ENCODE peak calls at places on chromosomes 7 and 10, in six cellular contexts. B is lower lobe of right lung, N is HCT116, U is endothelial cell of umbilical vein, F is right lobe of liver, C is PC-9. P is an unnamed sample.

GRCh38 chr10:77970869-77971803 is 44.6 kb upstream of the DLG5 start:
- DNase-seq in C (no peak), F (peak; percentile 42), B (no peak), U (peak; percentile 66), N (no peak), P (peak; percentile 40)

GRCh38 chr10:43885842-43886241 is 237.2 kb upstream of the ZNF32 start:
- DNase-seq in U (no peak), B (no peak), F (no peak), N (no peak), C (no peak), P (no peak)

GRCh38 chr7:29976673-29977072 is 12.9 kb downstream of the SCRN1 start:
- DNase-seq in F (no peak), N (no peak), C (no peak), U (no peak), B (no peak), P (no peak)

GRCh38 chr7:128017880-128018845 is 13.1 kb downstream of the LRRC4 start:
- DNase-seq in N (no peak), F (no peak), B (peak; percentile 56), C (no peak), U (peak; percentile 82), P (no peak)

GRCh38 chr10:113320980-113321379 is 231.9 kb upstream of the HABP2 start:
- DNase-seq in C (no peak), U (no peak), F (no peak), B (no peak), N (no peak), P (no peak)

GRCh38 chr7:135467207-135467711 is 42.6 kb downstream of the CNOT4 start:
- DNase-seq in C (no peak), F (no peak), U (no peak), B (no peak), N (no peak), P (no peak)

GRCh38 chr10:102401735-102402511 is 6.4 kb downstream of the NFKB2 start:
- DNase-seq in U (no peak), N (no peak), C (peak; percentile 80), B (no peak), F (no peak), P (no peak)

GRCh38 chr7:1667566-1668485 is 2.3 kb upstream of the ELFN1 start:
- DNase-seq in B (peak; percentile 41), C (no peak), F (peak; percentile 46), N (no peak), U (no peak), P (no peak)

GRCh38 chr10:81108516-81109199 is 571.0 kb downstream of the SH2D4B start:
- DNase-seq in C (no peak), F (no peak), U (no peak), N (no peak), B (no peak), P (no peak)

GRCh38 chr10:118112496-118113125 is 65.9 kb upstream of the RAB11FIP2 start:
- DNase-seq in C (no peak), F (no peak), B (no peak), U (no peak), N (no peak), P (no peak)

GRCh38 chr7:103795787-103796186 is 193.7 kb downstream of the RELN start:
- DNase-seq in U (no peak), C (no peak), F (no peak), B (no peak), N (no peak), P (no peak)

GRCh38 chr7:156942708-156943090 is 6.8 kb upstream of the NOM1 start:
- DNase-seq in B (no peak), F (no peak), U (no peak), N (no peak), C (no peak), P (no peak)

GRCh38 chr7:150373049-150373801 is 4.6 kb downstream of the REPIN1 start:
- DNase-seq in F (no peak), C (no peak), U (no peak), N (no peak), B (no peak), P (no peak)

GRCh38 chr10:27713906-27714305 is 31.7 kb downstream of the MKX start:
- DNase-seq in U (no peak), N (no peak), C (no peak), B (no peak), F (no peak), P (no peak)

GRCh38 chr10:107971973-107972372 is 807.5 kb upstream of the SORCS1 start:
- DNase-seq in U (no peak), B (no peak), F (no peak), N (no peak), C (peak; percentile 35), P (peak; percentile 89)

GRCh38 chr10:52106895-52107294 is 207.2 kb upstream of the DKK1 start:
- DNase-seq in B (no peak), N (no peak), U (no peak), F (no peak), C (no peak), P (no peak)

GRCh38 chr10:38103754-38104153 is 9.6 kb downstream of the ZNF37A start:
- DNase-seq in U (no peak), C (no peak), N (no peak), B (no peak), F (no peak), P (no peak)

GRCh38 chr7:50821457-50821977 is 38.8 kb upstream of the GRB10 start:
- DNase-seq in C (peak; percentile 77), F (no peak), U (no peak), N (no peak), B (no peak), P (no peak)

GRCh38 chr10:71770789-71771188 is 2.5 kb downstream of the VSIR start:
- DNase-seq in B (peak; percentile 74), N (no peak), F (no peak), U (no peak), C (peak; percentile 52), P (no peak)
- TF ChIP-seq CTCF in B (no peak), N (no peak), F (no peak), U (no peak), C (no peak), P (no peak)

DNA sequence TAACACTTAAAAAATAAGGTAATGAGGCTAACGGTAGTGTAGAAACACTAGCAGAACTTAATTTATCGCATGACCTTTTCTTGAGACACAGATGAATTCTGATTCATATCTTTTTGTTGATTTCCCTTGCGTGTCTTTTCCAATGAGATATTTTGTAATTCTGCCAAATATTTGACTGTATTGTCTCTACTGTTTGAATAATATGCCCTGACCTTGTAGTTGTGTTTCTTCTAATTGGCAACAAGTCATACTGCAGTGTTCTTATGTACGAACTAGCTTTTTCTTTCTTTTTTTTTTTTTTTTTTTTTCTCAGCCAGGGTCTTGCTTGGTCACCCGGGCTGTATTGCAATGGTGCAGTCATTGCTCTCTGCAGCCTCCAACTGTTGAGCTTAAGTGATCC is 9.3 kb upstream of the ABCB1 start:
- DNase-seq in B (no peak), F (no peak), U (peak; percentile 47), C (no peak), N (no peak), P (no peak)
- H3K4me3 ChIP-seq in B (no peak overlapping the region), F (no peak overlapping the region), U (no peak overlapping the region), C (no peak overlapping the region), N (no peak overlapping the region), P (no peak overlapping the region)

GRCh38 chr7:130559184-130559583 is 67.3 kb downstream of the MEST start:
- DNase-seq in N (no peak), F (no peak), C (no peak), B (no peak), U (no peak), P (no peak)

GRCh38 chr7:130566168-130566897 is 74.4 kb downstream of the MEST start:
- DNase-seq in C (no peak), F (peak; percentile 48), N (no peak), B (no peak), U (peak; percentile 86), P (no peak)

GRCh38 chr7:130566898-130567280 is 75.0 kb downstream of the MEST start:
- DNase-seq in N (no peak), B (no peak), U (no peak), C (no peak), F (no peak), P (no peak)

DNA sequence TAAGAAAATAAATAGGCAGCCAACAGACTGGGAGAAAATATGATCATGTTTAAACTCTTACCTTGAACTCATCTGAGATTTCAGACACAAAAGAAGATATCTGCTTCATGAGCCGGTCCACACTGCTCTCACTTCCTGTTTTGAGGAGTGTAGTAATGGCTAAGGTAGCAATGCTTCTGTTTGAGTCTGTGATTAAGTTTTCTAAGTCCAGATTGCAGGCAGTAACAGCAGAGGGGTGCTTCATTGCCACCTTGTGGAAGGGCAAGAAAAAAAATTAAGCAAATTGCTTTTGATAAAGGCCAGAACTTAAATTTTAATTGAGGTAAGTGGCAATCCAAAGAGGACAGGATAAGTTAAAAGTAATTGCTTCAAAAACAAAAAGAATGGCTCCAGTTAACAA is 69.1 kb downstream of the MEST start:
- DNase-seq in C (peak; percentile 55), F (no peak), U (peak; percentile 48), N (peak; percentile 26), B (no peak), P (no peak)
- TF ChIP-seq CTCF in C (peak; percentile 77), F (peak; percentile 62), U (no peak), N (peak; percentile 54), B (peak; percentile 21), P (peak; percentile 45)

GRCh38 chr10:125141150-125141859 is 19.1 kb downstream of the CTBP2 start:
- DNase-seq in U (no peak), C (no peak), F (no peak), B (no peak), N (no peak), P (no peak)

GRCh38 chr10:125142946-125143345 is 17.4 kb downstream of the CTBP2 start:
- DNase-seq in B (no peak), C (no peak), U (no peak), F (no peak), N (no peak), P (no peak)

GRCh38 chr10:125140151-125140550 is 20.2 kb downstream of the CTBP2 start:
- DNase-seq in N (no peak), C (no peak), U (no peak), B (no peak), F (no peak), P (no peak)

GRCh38 chr10:125144209-125144608 is 16.2 kb downstream of the CTBP2 start:
- DNase-seq in U (no peak), N (no peak), F (no peak), B (no peak), C (no peak), P (no peak)

GRCh38 chr10:125141860-125142484 is 18.4 kb downstream of the CTBP2 start:
- DNase-seq in C (no peak), F (no peak), U (no peak), N (no peak), B (no peak), P (no peak)
- H3K4me3 ChIP-seq in C (no peak overlapping the region), F (no peak overlapping the region), U (no peak overlapping the region), N (no peak overlapping the region), B (no peak overlapping the region), P (no peak overlapping the region)

GRCh38 chr10:130045091-130045652 is 65.5 kb downstream of the C10orf143 start:
- DNase-seq in C (no peak), N (peak; percentile 18), U (no peak), B (no peak), F (no peak), P (peak; percentile 47)
- TF ChIP-seq CTCF in C (no peak), N (peak; percentile 65), U (no peak), B (no peak), F (no peak), P (peak; percentile 89)

GRCh38 chr10:22345301-22346086 is at the start of gene SPAG6:
- DNase-seq in B (peak; percentile 80), N (no peak), F (peak; percentile 61), C (no peak), U (no peak), P (no peak)
- H3K4me3 ChIP-seq in B (peak within 1 kb of the TSS; percentile 31), N (no peak within 1 kb of the TSS), F (no peak within 1 kb of the TSS), C (no peak within 1 kb of the TSS), U (no peak within 1 kb of the TSS), P (no peak within 1 kb of the TSS)